ENCODE peak calls at places on chromosomes 12 and 14, in four cellular contexts. A, R, D and I are unnamed samples.
A peak's percentile ranks its signal among the peaks of the same experiment; 100 is the strongest.

GRCh38 chr12:103955811-103956514 is 9.7 kb upstream of the TDG start:
- DNase-seq in R (no peak), A (no peak), D (no peak), I (no peak)

GRCh38 chr14:24282736-24283135 is 11.3 kb upstream of the RABGGTA start:
- DNase-seq in A (no peak), R (no peak), D (no peak), I (no peak)

GRCh38 chr12:64824500-64825142 is at the start of gene TBC1D30:
- DNase-seq in D (peak; percentile 58), A (peak; percentile 41), R (peak; percentile 29), I (no peak)

GRCh38 chr12:118312578-118312977 is 60.1 kb downstream of the TAOK3 start:
- DNase-seq in D (no peak), R (no peak), A (no peak), I (no peak)

GRCh38 chr12:9868271-9868815 is 811 bp downstream of the CLEC2B start:
- DNase-seq in D (no peak), R (no peak), A (peak; percentile 2), I (no peak)

GRCh38 chr12:79388006-79388405 is 302.8 kb downstream of the PAWR start:
- DNase-seq in D (no peak), R (no peak), A (no peak), I (no peak)

GRCh38 chr12:24795699-24796385 is 153.1 kb downstream of the BCAT1 start:
- DNase-seq in A (no peak), D (no peak), R (no peak), I (no peak)

GRCh38 chr12:93483151-93483807 is 16.0 kb downstream of the MRPL42 start:
- DNase-seq in R (no peak), A (no peak), D (no peak), I (no peak)

GRCh38 chr12:125453751-125454150 is 388.5 kb downstream of the AACS start:
- DNase-seq in A (no peak), R (no peak), D (no peak), I (no peak)

GRCh38 chr12:1875608-1876007 is 42.8 kb downstream of the CACNA2D4 start:
- DNase-seq in A (no peak), D (no peak), R (no peak), I (no peak)

GRCh38 chr12:107917912-107918800 is 143.7 kb downstream of the ASCL4 start:
- DNase-seq in A (peak; percentile 27), R (no peak), D (peak; percentile 89), I (no peak)

GRCh38 chr12:117842220-117842619 is 126.6 kb downstream of the KSR2 start:
- DNase-seq in R (no peak), D (no peak), A (no peak), I (no peak)

GRCh38 chr12:69254046-69254445 is 14.7 kb downstream of the CPSF6 start:
- DNase-seq in A (peak; percentile 67), D (peak; percentile 79), R (no peak), I (no peak)

GRCh38 chr14:24095196-24096068 is 1.3 kb downstream of the PCK2 start:
- DNase-seq in D (peak; percentile 80), R (no peak), A (peak; percentile 50), I (no peak)

GRCh38 chr14:81682134-81682533 is 148.5 kb upstream of the SEL1L start:
- DNase-seq in A (no peak), R (no peak), D (peak; percentile 61), I (no peak)

GRCh38 chr12:4121506-4122020 is 152.0 kb upstream of the CCND2 start:
- DNase-seq in R (no peak), A (no peak), D (no peak), I (no peak)

GRCh38 chr14:58541623-58542022 is 96.1 kb upstream of the DACT1 start:
- DNase-seq in A (no peak), D (no peak), R (no peak), I (no peak)

GRCh38 chr14:50059773-50060629 is 56.4 kb downstream of the VCPKMT start:
- DNase-seq in A (no peak), R (no peak), D (no peak), I (no peak)

GRCh38 chr12:53057816-53058500 is 8.1 kb downstream of the TNS2 start:
- DNase-seq in A (peak; percentile 0), R (peak; percentile 30), D (no peak), I (no peak)

GRCh38 chr14:74882103-74882920 is 596 bp downstream of the DLST start:
- DNase-seq in A (peak; percentile 57), D (peak; percentile 65), R (peak; percentile 42), I (peak; percentile 39)

GRCh38 chr12:46409342-46409741 is 36.8 kb upstream of the SLC38A2 start:
- DNase-seq in R (no peak), A (no peak), D (no peak), I (no peak)

GRCh38 chr12:19707948-19708409 is 268.7 kb downstream of the AEBP2 start:
- DNase-seq in A (no peak), R (no peak), D (no peak), I (no peak)

GRCh38 chr12:66776974-66777373 is 98.1 kb upstream of the GRIP1 start:
- DNase-seq in A (no peak), D (no peak), R (no peak), I (no peak)

GRCh38 chr12:104006929-104007328 is 41.3 kb downstream of the TDG start:
- DNase-seq in D (no peak), A (peak; percentile 59), R (no peak), I (no peak)

GRCh38 chr12:64600164-64600561 is 10.1 kb upstream of the RASSF3 start:
- DNase-seq in R (no peak), D (no peak), A (no peak), I (no peak)

GRCh38 chr12:6334359-6334758 is 7.5 kb downstream of the TNFRSF1A start:
- DNase-seq in D (no peak), R (no peak), A (no peak), I (no peak)

GRCh38 chr14:34025325-34026017 is 74.6 kb upstream of the EGLN3 start:
- DNase-seq in R (no peak), D (no peak), A (no peak), I (no peak)

GRCh38 chr12:91562476-91562875 is 379.9 kb upstream of the DCN start:
- DNase-seq in D (no peak), A (no peak), R (no peak), I (no peak)

DNA sequence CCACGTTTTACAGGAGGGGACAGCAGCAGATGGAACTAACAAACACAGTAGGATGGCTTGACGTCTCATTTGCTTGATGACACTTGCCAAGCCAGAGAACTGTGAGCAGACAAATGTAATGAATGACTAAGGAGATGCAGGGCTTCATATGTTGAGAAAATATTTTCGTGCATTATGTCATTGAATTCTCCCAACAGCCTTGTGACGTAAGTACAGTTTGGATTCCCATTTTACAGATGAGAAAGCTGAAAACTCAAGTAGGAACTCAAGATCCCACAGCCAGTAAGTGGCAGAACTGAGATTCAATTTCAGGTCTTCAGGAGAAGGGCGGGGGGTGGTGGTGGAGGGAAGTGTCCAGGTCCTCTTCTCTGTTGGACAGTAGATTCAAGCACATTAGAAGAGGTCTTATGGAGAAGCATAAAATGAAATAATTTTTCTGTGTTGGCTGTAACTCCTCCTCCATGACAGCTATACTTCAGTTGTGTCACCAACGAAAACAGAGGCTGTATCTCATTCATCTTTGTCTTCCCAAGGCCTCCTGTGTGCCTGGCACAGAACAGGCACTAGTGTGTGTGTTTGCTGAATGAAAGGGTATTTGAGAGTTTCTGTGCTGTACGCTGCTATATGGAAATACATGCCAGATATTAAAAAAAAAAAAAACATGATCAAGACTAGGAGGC is 2.2 kb downstream of the VASH1 start:
- DNase-seq in R (no peak), A (no peak), D (no peak), I (no peak)
- H3K27me3 ChIP-seq in R (no peaks in the 10 kb centered on the region), A (peaks cover 16% of the 10 kb centered on the region), D (peaks cover 69% of the 10 kb centered on the region), I (no peaks in the 10 kb centered on the region)

GRCh38 chr12:111759276-111759675 is 7.5 kb upstream of the ALDH2 start:
- DNase-seq in D (no peak), R (no peak), A (no peak), I (no peak)
- H3K4me1 ChIP-seq in D (peaks cover 12% of the 10 kb centered on the region), R (peaks cover 3% of the 10 kb centered on the region), A (no peaks in the 10 kb centered on the region), I (peaks cover 36% of the 10 kb centered on the region)

GRCh38 chr12:124296916-124297351 is 2.0 kb downstream of the RFLNA start:
- DNase-seq in R (no peak), D (no peak), A (no peak), I (no peak)
- TF ChIP-seq CTCF in R (no peak), D (no peak), A (no peak), I (no peak)

GRCh38 chr14:99795046-99795445 is 1.8 kb downstream of the EML1 start:
- DNase-seq in R (no peak), A (no peak), D (no peak), I (no peak)

GRCh38 chr14:99800781-99801180 is 7.6 kb downstream of the EML1 start:
- DNase-seq in R (no peak), D (no peak), A (no peak), I (no peak)

GRCh38 chr14:99794156-99794780 is 1.1 kb downstream of the EML1 start:
- DNase-seq in A (no peak), R (no peak), D (no peak), I (no peak)

GRCh38 chr14:99793213-99794155 is at the start of gene EML1:
- DNase-seq in A (peak; percentile 89), R (peak; percentile 90), D (peak; percentile 88), I (peak; percentile 83)

DNA sequence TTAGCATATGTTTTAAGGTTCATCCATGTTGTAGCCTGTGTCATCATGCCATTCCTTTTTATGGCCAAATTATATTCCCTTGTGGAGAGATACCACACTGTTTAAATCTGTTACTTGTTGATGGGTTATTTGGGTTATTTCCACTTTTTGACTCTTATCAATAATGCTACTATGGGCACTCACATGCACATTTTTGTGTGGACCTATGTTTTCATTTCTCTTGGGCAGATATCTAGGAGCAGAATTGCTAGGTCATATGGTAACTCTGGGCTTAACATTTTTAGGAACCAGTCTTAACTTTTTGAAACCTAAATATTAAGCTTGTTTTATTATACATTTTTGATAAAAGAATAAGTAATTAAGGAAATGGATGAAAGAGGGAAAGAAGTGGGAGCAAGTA is 4.0 kb downstream of the EML1 start:
- DNase-seq in D (no peak), A (no peak), R (no peak), I (no peak)
- H3K27me3 ChIP-seq in D (peaks cover 4% of the 10 kb centered on the region), A (no peaks in the 10 kb centered on the region), R (no peaks in the 10 kb centered on the region), I (no peaks in the 10 kb centered on the region)

DNA sequence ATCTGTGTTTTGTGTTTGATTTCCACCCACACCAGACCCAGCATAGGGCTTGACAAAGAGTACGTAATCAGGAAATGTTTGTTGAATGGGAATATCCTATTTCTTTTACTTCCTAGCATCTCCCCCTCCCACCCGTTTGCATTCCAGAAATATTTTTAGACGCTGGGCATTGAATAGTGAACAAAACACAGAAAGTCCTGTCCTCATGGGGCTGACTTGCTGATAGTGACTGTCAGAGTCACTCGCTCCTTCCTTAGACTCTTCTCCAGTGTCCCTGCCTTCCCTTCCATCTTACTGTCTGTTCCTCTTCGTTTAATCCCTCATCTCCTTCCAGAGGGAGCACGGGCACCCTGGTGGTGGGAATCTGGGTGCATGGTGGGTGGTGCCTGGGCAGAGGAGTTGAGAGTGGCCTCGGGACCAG is 53.6 kb downstream of the SLC25A47 start:
- DNase-seq in D (peak; percentile 51), A (peak; percentile 39), R (no peak), I (no peak)
- H3K4me1 ChIP-seq in D (peaks cover 41% of the 10 kb centered on the region), A (peaks cover 12% of the 10 kb centered on the region), R (peaks cover 2% of the 10 kb centered on the region), I (peaks cover 51% of the 10 kb centered on the region)